ENCODE peak calls at places on chromosomes 1 and 21, in nine cellular contexts. L is amniotic stem cell; R is effector CD8-positive, alpha-beta T cell; E is prostate gland; A is HTR-8/SVneo; B is cardiac muscle cell; V is T-helper 17 cell; T is GM13976; O is stimulated activated CD4-positive, alpha-beta T cell treated with anti-CD3 and anti-CD28 coated beads, Interleukin-12 subunit alpha, Interleukin-12 subunit beta, amount 100 ng/mL, for 4 hours. Y is an unnamed sample.
A peak's percentile ranks its signal among the peaks of the same experiment; 100 is the strongest.

GRCh38 chr1:23915470-23915869 is 2.3 kb upstream of the CNR2 start:
- DNase-seq in L (no peak), R (no peak), E (no peak), A (no peak), B (no peak), V (no peak), T (no peak), O (no peak), Y (no peak)

GRCh38 chr1:7648761-7649384 is 122.2 kb upstream of the VAMP3 start:
- DNase-seq in L (no peak), R (no peak), E (peak; percentile 64), A (no peak), B (peak; percentile 51), V (no peak), T (no peak), O (no peak), Y (no peak)

GRCh38 chr1:17028662-17029188 is 17.0 kb upstream of the ATP13A2 start:
- DNase-seq in L (no peak), R (no peak), E (no peak), A (no peak), B (no peak), V (no peak), T (no peak), O (no peak), Y (no peak)

GRCh38 chr1:46667782-46668760 is at the start of gene ATPAF1:
- DNase-seq in L (no peak), R (peak; percentile 6), E (peak; percentile 30), A (peak; percentile 42), B (peak; percentile 83), V (peak; percentile 43), T (peak; percentile 89), O (peak; percentile 63), Y (peak; percentile 30)

GRCh38 chr1:241857131-241857530 is 9.1 kb downstream of the EXO1 start:
- DNase-seq in L (no peak), R (no peak), E (no peak), A (no peak), B (no peak), V (no peak), T (peak; percentile 33), O (no peak), Y (no peak)

GRCh38 chr1:74596770-74597169 is 76.8 kb downstream of the ERICH3 start:
- DNase-seq in L (no peak), R (no peak), E (no peak), A (no peak), B (no peak), V (no peak), T (no peak), O (no peak), Y (no peak)

GRCh38 chr21:31837613-31838390 is 35.0 kb upstream of the HUNK start:
- DNase-seq in L (no peak), R (no peak), E (no peak), A (no peak), B (no peak), V (no peak), T (no peak), O (no peak), Y (no peak)

GRCh38 chr1:54623216-54624007 is at the start of gene FAM151A:
- DNase-seq in L (no peak), R (no peak), E (no peak), A (no peak), B (peak; percentile 8), V (no peak), T (peak; percentile 9), O (no peak), Y (no peak)

GRCh38 chr1:61207416-61207815 is 125.1 kb downstream of the NFIA start:
- DNase-seq in L (no peak), R (no peak), E (no peak), A (no peak), B (no peak), V (no peak), T (no peak), O (no peak), Y (no peak)